ENCODE peak calls at places on chromosomes 12 and 14, in seven cellular contexts. G is H54, O is breast epithelium, Y is stomach, A is adrenal gland, W is heart left ventricle, M is HCT116. P is an unnamed sample.

GRCh38 chr14:104184911-104185499 is 46.6 kb downstream of the KIF26A start:
- DNase-seq in A (peak), W (peak), Y (no peak), M (no peak), O (no peak), G (peak), P (no peak)

GRCh38 chr12:62827042-62827441 is 107.9 kb downstream of the PPM1H start:
- DNase-seq in M (no peak), O (no peak), Y (no peak), A (no peak), W (no peak), G (no peak), P (no peak)

GRCh38 chr14:93395227-93395626 is 35.5 kb upstream of the UNC79 start:
- DNase-seq in O (no peak), M (no peak), G (no peak), Y (no peak), A (peak), W (no peak), P (no peak)

GRCh38 chr14:104913413-104913812 is 11.3 kb upstream of the PLD4 start:
- DNase-seq in A (no peak), W (no peak), M (no peak), O (no peak), Y (no peak), G (no peak), P (no peak)

GRCh38 chr12:30304528-30304927 is 391.1 kb downstream of the IPO8 start:
- DNase-seq in O (no peak), A (no peak), Y (no peak), W (no peak), G (no peak), M (no peak), P (no peak)

GRCh38 chr12:109064143-109064542 is 11.8 kb downstream of the USP30 start:
- DNase-seq in A (no peak), M (no peak), G (no peak), W (no peak), O (no peak), Y (no peak), P (no peak)

GRCh38 chr12:63994704-63995103 is 150.2 kb downstream of the SRGAP1 start:
- DNase-seq in G (no peak), M (no peak), Y (no peak), W (no peak), O (no peak), A (no peak), P (no peak)

GRCh38 chr12:87661770-87662402 is 367.3 kb downstream of the C12orf50 start:
- DNase-seq in A (no peak), M (no peak), G (no peak), W (no peak), O (no peak), Y (no peak), P (no peak)

GRCh38 chr14:20811994-20812393 is 9.3 kb upstream of the RNASE1 start:
- DNase-seq in G (no peak), O (no peak), W (no peak), Y (no peak), A (peak), M (no peak), P (no peak)

GRCh38 chr12:56385873-56386272 is 23.2 kb upstream of the APOF start:
- DNase-seq in O (no peak), A (peak), W (no peak), G (no peak), M (peak), Y (peak), P (peak)

GRCh38 chr12:50569321-50569720 is 64.5 kb downstream of the DIP2B start:
- DNase-seq in O (no peak), A (no peak), M (no peak), Y (no peak), G (no peak), W (peak), P (no peak)

GRCh38 chr12:121096199-121096798 is 36.4 kb upstream of the P2RX7 start:
- DNase-seq in Y (no peak), A (no peak), W (no peak), O (no peak), G (no peak), M (no peak), P (no peak)

GRCh38 chr12:60271816-60272215 is 676.0 kb downstream of the SLC16A7 start:
- DNase-seq in W (no peak), A (no peak), Y (no peak), M (no peak), G (no peak), O (no peak), P (no peak)

GRCh38 chr14:68947802-68948201 is 31.3 kb downstream of the ACTN1 start:
- DNase-seq in M (no peak), O (no peak), G (no peak), Y (peak), W (peak), A (peak), P (no peak)

GRCh38 chr14:69351385-69351784 is 46.7 kb downstream of the ERH start:
- DNase-seq in M (no peak), G (no peak), Y (no peak), W (no peak), A (no peak), O (no peak), P (no peak)

GRCh38 chr14:75523771-75524171 is 1.5 kb downstream of the BATF start:
- DNase-seq in A (peak), M (no peak), Y (no peak), G (no peak), O (no peak), W (no peak), P (no peak)

GRCh38 chr12:93572712-93573551 is 457 bp downstream of the SOCS2 start:
- DNase-seq in W (peak), M (no peak), G (peak), O (no peak), Y (no peak), A (peak), P (peak)

GRCh38 chr14:104223101-104223809 is 84.9 kb downstream of the KIF26A start:
- DNase-seq in W (peak), Y (no peak), G (no peak), A (peak), O (no peak), M (no peak), P (no peak)

GRCh38 chr12:108907861-108908302 is 28.0 kb downstream of the DAO start:
- DNase-seq in A (peak), O (no peak), M (no peak), Y (no peak), G (peak), W (no peak), P (no peak)

DNA sequence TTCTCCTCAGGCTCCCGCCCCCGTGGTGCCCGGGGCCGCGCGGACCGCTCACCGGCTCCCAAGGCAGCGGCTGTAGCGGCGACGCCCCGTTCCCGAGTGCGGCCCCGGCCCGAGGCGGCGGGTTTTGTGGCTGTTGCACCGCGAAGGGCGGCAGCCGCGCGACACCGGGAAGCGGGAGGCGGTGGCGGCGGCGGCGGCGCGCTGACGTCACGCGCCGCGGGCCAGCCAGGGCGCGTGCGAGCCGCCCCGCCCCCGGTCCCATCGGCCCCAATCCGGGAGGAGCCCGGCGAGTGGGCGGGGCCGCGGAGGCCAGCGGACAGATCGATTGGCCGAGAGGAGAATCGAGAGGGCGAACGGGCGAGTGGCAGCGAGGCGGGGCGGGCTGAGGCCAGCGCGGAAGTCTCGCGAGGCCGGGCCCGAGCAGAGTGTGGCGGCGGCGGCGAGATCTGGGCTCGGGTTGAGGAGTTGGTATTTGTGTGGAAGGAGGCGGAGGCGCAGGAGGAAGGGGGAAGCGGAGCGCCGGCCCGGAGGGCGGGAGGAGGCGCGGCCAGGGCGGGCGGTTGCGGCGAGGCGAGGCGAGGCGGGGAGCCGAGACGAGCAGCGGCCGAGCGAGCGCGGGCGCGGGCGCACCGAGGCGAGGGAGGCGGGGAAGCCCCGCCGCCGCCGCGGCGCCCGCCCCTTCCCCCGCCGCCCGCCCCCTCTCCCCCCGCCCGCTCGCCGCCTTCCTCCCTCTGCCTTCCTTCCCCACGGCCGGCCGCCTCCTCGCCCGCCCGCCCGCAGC is at the start of gene YY1:
- DNase-seq in W (peak), O (peak), A (peak), Y (peak), G (peak), M (peak), P (peak)
- TF ChIP-seq POLR2A in W (no peak), O (peak), A (peak), Y (peak), G (peak), M (peak), P (peak)

DNA sequence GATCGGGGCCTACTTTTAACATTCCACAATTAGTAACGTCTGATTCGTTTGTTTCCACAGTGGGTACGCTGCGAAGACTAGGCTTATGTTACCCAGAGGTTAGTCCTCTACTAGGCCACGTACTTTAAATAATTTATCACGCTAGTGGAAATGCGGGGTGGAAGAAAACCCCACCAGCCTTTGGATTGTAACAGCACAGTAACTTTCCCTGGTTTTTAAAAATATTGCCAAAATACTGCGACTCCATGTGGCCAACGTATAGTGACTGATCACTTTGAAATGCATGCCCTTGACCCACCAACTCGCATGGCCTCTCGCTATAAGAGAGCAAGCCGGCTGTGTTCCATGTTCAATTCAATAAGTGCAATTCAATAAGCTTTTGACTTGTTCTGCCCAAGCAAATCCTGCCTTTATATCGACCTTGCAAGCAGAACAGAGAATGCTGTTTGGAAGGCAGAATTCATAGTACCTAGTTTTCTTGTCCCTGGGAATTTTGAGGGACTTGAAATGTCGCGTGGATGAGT is 882 bp upstream of the GTF2A1 start:
- DNase-seq in Y (no peak), O (no peak), M (no peak), A (peak), W (no peak), G (no peak), P (peak)
- TF ChIP-seq POLR2A in Y (no peak), O (no peak), M (no peak), A (no peak), W (no peak), G (no peak), P (peak)

GRCh38 chr14:102139248-102140026 is at the start of gene WDR20:
- DNase-seq in G (peak), W (peak), A (peak), Y (peak), M (peak), O (peak), P (peak)
- TF ChIP-seq POLR2A in G (peak), W (no peak), A (no peak), Y (no peak), M (peak), O (peak), P (peak)

DNA sequence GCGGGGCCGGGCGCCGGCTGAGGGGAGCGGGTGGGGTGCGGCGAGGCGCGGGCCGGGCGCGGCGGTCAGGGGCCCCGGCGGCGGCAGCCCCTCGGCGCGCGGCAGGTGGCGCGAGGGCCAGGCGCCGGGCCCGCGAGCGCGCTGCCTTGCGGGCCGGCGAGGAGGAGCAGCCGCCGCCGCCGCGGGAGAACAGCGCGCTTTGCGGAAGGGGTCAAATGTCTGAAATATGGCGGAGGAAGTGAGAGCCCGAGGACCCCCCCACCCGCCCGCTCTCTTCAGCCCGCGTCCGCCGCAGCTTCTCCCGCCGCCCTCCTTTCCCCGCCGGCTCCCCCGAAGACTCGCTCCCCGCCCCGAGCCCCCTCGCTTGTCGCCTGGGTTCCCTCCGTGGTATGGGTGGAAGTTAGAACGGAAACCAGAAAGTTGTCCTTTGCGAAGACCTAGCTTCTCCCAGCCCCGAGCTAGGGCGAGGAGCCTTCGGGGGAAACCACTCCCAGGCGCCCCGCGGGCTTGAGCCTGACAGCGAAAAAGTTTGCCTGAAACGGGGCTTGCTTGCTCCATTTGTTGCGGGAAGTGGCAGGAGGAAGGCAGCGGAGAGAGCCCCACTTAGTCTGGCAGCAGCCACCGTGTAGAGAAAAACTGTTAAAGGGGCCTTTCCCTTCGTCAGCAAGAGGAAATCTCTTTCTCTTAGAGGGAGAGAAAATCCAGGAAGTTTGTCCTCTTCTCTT is 557 bp downstream of the RAP1B start:
- DNase-seq in A (peak), O (peak), Y (peak), G (peak), W (peak), M (no peak), P (peak)
- TF ChIP-seq POLR2A in A (no peak), O (peak), Y (no peak), G (peak), W (no peak), M (no peak), P (no peak)

DNA sequence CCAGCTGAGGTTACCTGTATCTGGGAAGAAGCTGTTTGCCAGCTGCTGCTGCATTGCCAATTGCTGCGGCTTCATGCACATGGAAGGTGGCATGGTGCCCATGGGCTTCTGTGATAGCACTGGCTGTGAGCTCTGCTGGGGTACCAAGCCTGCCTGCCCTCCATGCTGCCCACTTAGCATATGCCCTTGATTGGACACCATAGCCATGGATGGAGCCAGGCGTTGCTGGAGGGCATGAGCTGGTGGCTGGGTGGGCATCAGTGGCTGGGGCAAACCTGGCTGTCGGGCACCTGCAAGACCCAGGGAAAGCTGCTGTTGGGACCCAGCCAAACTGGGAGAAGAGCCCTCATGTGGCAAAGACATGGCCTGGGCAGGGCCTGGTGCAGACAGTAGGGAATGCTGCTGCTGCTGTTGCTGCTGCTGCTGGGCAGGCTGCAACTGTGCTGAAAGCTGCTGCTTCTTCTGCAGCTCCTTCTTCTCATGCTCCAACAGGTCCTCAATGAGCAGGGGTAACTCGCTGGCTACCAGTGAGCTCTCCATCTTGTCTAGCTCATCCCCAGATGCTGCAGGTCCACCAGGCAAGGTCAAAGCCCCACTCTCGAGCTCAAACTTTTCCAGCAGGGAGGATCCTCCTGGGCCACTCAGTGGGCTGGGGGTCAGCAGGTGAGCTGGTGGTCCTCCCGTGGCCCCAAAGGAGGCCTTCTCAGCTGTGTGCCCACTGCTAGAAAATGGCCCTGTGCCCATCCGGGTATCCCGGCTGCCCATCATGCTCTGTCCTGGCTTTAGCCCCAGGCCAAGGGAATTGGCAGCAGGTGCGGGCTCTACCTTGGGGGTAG is 18.8 kb upstream of the PRKAG1 start:
- DNase-seq in M (no peak), A (no peak), Y (no peak), W (no peak), O (no peak), G (no peak), P (no peak)
- TF ChIP-seq POLR2A in M (no peak), A (no peak), Y (no peak), W (no peak), O (no peak), G (no peak), P (no peak)